ENCODE peak calls at places on chromosomes 12 and 14, in seven cellular contexts. One of them, this sample, is unnamed. For H3K36me3, the result is how much of the 10 kb centered on the place peaks cover.

GRCh38 chr12:24898185-24898584 is 50.7 kb downstream of the BCAT1 start:
- DNase-seq in SK-N-SH: no peak
- DNase-seq in GM12878: no peak
- DNase-seq in HCT116: no peak
- DNase-seq in K562: no peak
- DNase-seq in HepG2: no peak
- DNase-seq in H1: no peak
- DNase-seq in this sample: no peak

GRCh38 chr12:100279159-100279558 is 12.2 kb downstream of the SCYL2 start:
- DNase-seq in H1: peak
- DNase-seq in HCT116: no peak
- DNase-seq in SK-N-SH: no peak
- DNase-seq in GM12878: no peak
- DNase-seq in K562: no peak
- DNase-seq in HepG2: no peak
- DNase-seq in this sample: no peak

GRCh38 chr14:25132734-25133422 is 82.9 kb upstream of the STXBP6 start:
- DNase-seq in SK-N-SH: peak
- DNase-seq in H1: peak
- DNase-seq in HCT116: no peak
- DNase-seq in GM12878: no peak
- DNase-seq in HepG2: peak
- DNase-seq in K562: peak
- DNase-seq in this sample: peak

GRCh38 chr14:68547305-68548193 is 245.3 kb downstream of the ZFP36L1 start:
- DNase-seq in HCT116: peak
- DNase-seq in HepG2: no peak
- DNase-seq in H1: peak
- DNase-seq in GM12878: no peak
- DNase-seq in K562: no peak
- DNase-seq in SK-N-SH: no peak
- DNase-seq in this sample: peak

GRCh38 chr12:113214938-113215400 is 6.3 kb upstream of the TPCN1 start:
- DNase-seq in HepG2: peak
- DNase-seq in K562: no peak
- DNase-seq in SK-N-SH: peak
- DNase-seq in GM12878: peak
- DNase-seq in HCT116: peak
- DNase-seq in H1: no peak
- DNase-seq in this sample: no peak

GRCh38 chr12:76952995-76953394 is 74.2 kb upstream of the CSRP2 start:
- DNase-seq in HCT116: peak
- DNase-seq in K562: no peak
- DNase-seq in GM12878: no peak
- DNase-seq in H1: no peak
- DNase-seq in HepG2: no peak
- DNase-seq in SK-N-SH: peak
- DNase-seq in this sample: no peak

GRCh38 chr12:3816266-3816665 is 56.9 kb downstream of the PARP11 start:
- DNase-seq in HCT116: no peak
- DNase-seq in H1: no peak
- DNase-seq in HepG2: no peak
- DNase-seq in K562: no peak
- DNase-seq in SK-N-SH: no peak
- DNase-seq in GM12878: no peak
- DNase-seq in this sample: no peak

GRCh38 chr14:100122481-100123215 is 36.8 kb downstream of the DEGS2 start:
- DNase-seq in SK-N-SH: no peak
- DNase-seq in K562: peak
- DNase-seq in HCT116: no peak
- DNase-seq in HepG2: no peak
- DNase-seq in GM12878: no peak
- DNase-seq in H1: no peak
- DNase-seq in this sample: no peak

GRCh38 chr12:110619534-110619953 is 5.6 kb downstream of the TCTN1 start:
- DNase-seq in SK-N-SH: peak
- DNase-seq in HCT116: no peak
- DNase-seq in K562: no peak
- DNase-seq in GM12878: peak
- DNase-seq in HepG2: no peak
- DNase-seq in H1: no peak
- DNase-seq in this sample: no peak

GRCh38 chr14:32472512-32473472 is 143.7 kb downstream of the AKAP6 start:
- DNase-seq in H1: no peak
- DNase-seq in GM12878: no peak
- DNase-seq in K562: no peak
- DNase-seq in HepG2: peak
- DNase-seq in HCT116: no peak
- DNase-seq in SK-N-SH: no peak
- DNase-seq in this sample: no peak

GRCh38 chr12:27014859-27015729 is 910 bp upstream of the TM7SF3 start:
- DNase-seq in GM12878: no peak
- DNase-seq in HCT116: no peak
- DNase-seq in H1: no peak
- DNase-seq in HepG2: no peak
- DNase-seq in SK-N-SH: no peak
- DNase-seq in K562: peak
- DNase-seq in this sample: no peak

GRCh38 chr12:70398002-70398401 is 31.9 kb downstream of the KCNMB4 start:
- DNase-seq in SK-N-SH: no peak
- DNase-seq in HCT116: no peak
- DNase-seq in GM12878: no peak
- DNase-seq in HepG2: no peak
- DNase-seq in H1: no peak
- DNase-seq in K562: no peak
- DNase-seq in this sample: no peak

GRCh38 chr12:22286569-22286968 is 47.9 kb downstream of the ST8SIA1 start:
- DNase-seq in SK-N-SH: no peak
- DNase-seq in GM12878: no peak
- DNase-seq in K562: no peak
- DNase-seq in H1: no peak
- DNase-seq in HepG2: no peak
- DNase-seq in HCT116: no peak
- DNase-seq in this sample: no peak

GRCh38 chr12:2094597-2094996 is 41.8 kb downstream of the CACNA1C start:
- DNase-seq in HCT116: no peak
- DNase-seq in HepG2: no peak
- DNase-seq in GM12878: no peak
- DNase-seq in H1: no peak
- DNase-seq in SK-N-SH: no peak
- DNase-seq in K562: no peak
- DNase-seq in this sample: no peak

GRCh38 chr12:93537769-93538168 is 34.7 kb upstream of the SOCS2 start:
- DNase-seq in HepG2: no peak
- DNase-seq in K562: no peak
- DNase-seq in H1: no peak
- DNase-seq in HCT116: no peak
- DNase-seq in GM12878: no peak
- DNase-seq in SK-N-SH: no peak
- DNase-seq in this sample: no peak

GRCh38 chr14:65074449-65075155 is 27.7 kb downstream of the MAX start:
- DNase-seq in HepG2: no peak
- DNase-seq in K562: no peak
- DNase-seq in H1: no peak
- DNase-seq in SK-N-SH: no peak
- DNase-seq in HCT116: no peak
- DNase-seq in GM12878: no peak
- DNase-seq in this sample: no peak

GRCh38 chr14:65073605-65074201 is 28.6 kb downstream of the MAX start:
- DNase-seq in SK-N-SH: no peak
- DNase-seq in HepG2: peak
- DNase-seq in H1: no peak
- DNase-seq in K562: no peak
- DNase-seq in GM12878: no peak
- DNase-seq in HCT116: no peak
- DNase-seq in this sample: no peak

GRCh38 chr14:65071544-65071943 is 30.8 kb downstream of the MAX start:
- DNase-seq in HepG2: no peak
- DNase-seq in H1: no peak
- DNase-seq in K562: no peak
- DNase-seq in HCT116: no peak
- DNase-seq in SK-N-SH: no peak
- DNase-seq in GM12878: no peak
- DNase-seq in this sample: no peak

GRCh38 chr14:65072256-65072655 is 30.1 kb downstream of the MAX start:
- DNase-seq in K562: no peak
- DNase-seq in GM12878: no peak
- DNase-seq in HCT116: no peak
- DNase-seq in H1: no peak
- DNase-seq in HepG2: no peak
- DNase-seq in SK-N-SH: no peak
- DNase-seq in this sample: no peak

DNA sequence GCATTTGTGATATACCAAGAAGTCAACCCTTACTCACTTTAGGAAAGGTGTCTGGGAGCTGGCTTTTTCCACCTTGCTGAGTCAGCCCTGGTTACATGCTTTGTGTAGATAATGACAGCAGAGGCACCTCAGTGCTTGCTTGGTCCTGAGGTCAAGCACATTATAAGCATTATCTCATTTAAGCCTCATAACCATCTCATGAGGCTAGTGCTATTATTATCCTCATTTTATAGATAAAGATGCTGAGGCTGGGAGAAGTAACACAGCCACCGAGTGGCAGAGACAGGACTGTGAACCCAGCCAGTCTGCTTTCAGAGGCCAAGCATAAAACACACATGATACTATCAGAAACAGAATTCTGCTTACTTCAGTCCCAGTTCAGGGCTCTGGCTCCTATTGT is 29.4 kb downstream of the MAX start:
- DNase-seq in HCT116: no peak
- DNase-seq in HepG2: no peak
- DNase-seq in K562: peak
- DNase-seq in H1: no peak
- DNase-seq in GM12878: no peak
- DNase-seq in SK-N-SH: no peak
- DNase-seq in this sample: no peak
- H3K36me3 ChIP-seq in HCT116: under half
- H3K36me3 ChIP-seq in HepG2: under half
- H3K36me3 ChIP-seq in K562: half or more
- H3K36me3 ChIP-seq in H1: under half
- H3K36me3 ChIP-seq in GM12878: under half
- H3K36me3 ChIP-seq in SK-N-SH: under half
- H3K36me3 ChIP-seq in this sample: under half

GRCh38 chr14:94306047-94306978 is 13.2 kb upstream of the SERPINA10 start:
- DNase-seq in H1: no peak
- DNase-seq in HepG2: no peak
- DNase-seq in K562: no peak
- DNase-seq in GM12878: no peak
- DNase-seq in HCT116: no peak
- DNase-seq in SK-N-SH: no peak
- DNase-seq in this sample: no peak

GRCh38 chr14:94310248-94310647 is 12.9 kb downstream of the SERPINA6 start:
- DNase-seq in SK-N-SH: no peak
- DNase-seq in HCT116: no peak
- DNase-seq in GM12878: no peak
- DNase-seq in K562: no peak
- DNase-seq in H1: no peak
- DNase-seq in HepG2: no peak
- DNase-seq in this sample: no peak

GRCh38 chr14:94305620-94306019 is 12.6 kb upstream of the SERPINA10 start:
- DNase-seq in H1: no peak
- DNase-seq in HepG2: no peak
- DNase-seq in SK-N-SH: no peak
- DNase-seq in K562: no peak
- DNase-seq in HCT116: no peak
- DNase-seq in GM12878: no peak
- DNase-seq in this sample: no peak

GRCh38 chr14:94309721-94310120 is 13.4 kb downstream of the SERPINA6 start:
- DNase-seq in H1: no peak
- DNase-seq in HepG2: no peak
- DNase-seq in HCT116: no peak
- DNase-seq in K562: no peak
- DNase-seq in SK-N-SH: no peak
- DNase-seq in GM12878: no peak
- DNase-seq in this sample: no peak

GRCh38 chr14:94307410-94307992 is 14.4 kb upstream of the SERPINA10 start:
- DNase-seq in HepG2: peak
- DNase-seq in K562: peak
- DNase-seq in HCT116: peak
- DNase-seq in SK-N-SH: no peak
- DNase-seq in GM12878: no peak
- DNase-seq in H1: peak
- DNase-seq in this sample: no peak
- TF ChIP-seq SIN3A in HepG2: no peak
- TF ChIP-seq SIN3A in K562: no peak
- TF ChIP-seq SIN3A in HCT116: no peak
- TF ChIP-seq SIN3A in SK-N-SH: no peak
- TF ChIP-seq SIN3A in GM12878: no peak
- TF ChIP-seq SIN3A in H1: no peak
- TF ChIP-seq SIN3A in this sample: no peak

DNA sequence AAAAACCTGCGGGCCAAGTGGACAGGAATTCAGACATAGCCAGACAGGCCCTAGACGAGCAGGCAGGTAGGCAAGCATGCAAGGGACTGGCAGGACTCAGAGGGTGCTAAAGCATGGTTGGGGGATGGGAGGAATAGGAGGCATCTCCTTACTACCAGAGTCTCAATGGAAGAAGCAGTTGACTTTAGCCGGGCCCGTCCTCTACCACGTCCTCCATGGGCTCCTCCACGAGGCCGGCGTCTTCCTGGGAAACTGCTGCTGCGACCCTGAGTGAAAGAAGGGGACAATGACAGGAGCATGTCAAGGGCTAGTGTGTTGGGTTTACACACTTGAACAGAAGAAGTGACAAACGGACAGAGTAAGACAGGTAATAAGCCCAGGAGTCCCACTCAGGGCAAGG is 11.6 kb downstream of the KMT2D start:
- DNase-seq in SK-N-SH: no peak
- DNase-seq in K562: no peak
- DNase-seq in HCT116: no peak
- DNase-seq in H1: no peak
- DNase-seq in HepG2: no peak
- DNase-seq in GM12878: no peak
- DNase-seq in this sample: no peak
- H3K36me3 ChIP-seq in SK-N-SH: half or more
- H3K36me3 ChIP-seq in K562: half or more
- H3K36me3 ChIP-seq in HCT116: half or more
- H3K36me3 ChIP-seq in H1: half or more
- H3K36me3 ChIP-seq in HepG2: half or more
- H3K36me3 ChIP-seq in GM12878: half or more
- H3K36me3 ChIP-seq in this sample: under half

GRCh38 chr12:6091786-6092566 is 32.5 kb downstream of the VWF start:
- DNase-seq in SK-N-SH: no peak
- DNase-seq in HepG2: no peak
- DNase-seq in K562: no peak
- DNase-seq in H1: no peak
- DNase-seq in HCT116: no peak
- DNase-seq in GM12878: no peak
- DNase-seq in this sample: no peak

GRCh38 chr12:6090786-6091185 is 33.7 kb downstream of the VWF start:
- DNase-seq in HepG2: peak
- DNase-seq in H1: no peak
- DNase-seq in GM12878: no peak
- DNase-seq in HCT116: no peak
- DNase-seq in K562: no peak
- DNase-seq in SK-N-SH: no peak
- DNase-seq in this sample: no peak

GRCh38 chr12:6085841-6086240 is 38.6 kb downstream of the VWF start:
- DNase-seq in K562: no peak
- DNase-seq in H1: no peak
- DNase-seq in HCT116: no peak
- DNase-seq in HepG2: no peak
- DNase-seq in SK-N-SH: no peak
- DNase-seq in GM12878: no peak
- DNase-seq in this sample: no peak

GRCh38 chr12:6086316-6086715 is 38.2 kb downstream of the VWF start:
- DNase-seq in HCT116: no peak
- DNase-seq in GM12878: no peak
- DNase-seq in SK-N-SH: no peak
- DNase-seq in H1: no peak
- DNase-seq in K562: no peak
- DNase-seq in HepG2: no peak
- DNase-seq in this sample: no peak

GRCh38 chr12:6089041-6089823 is 35.2 kb downstream of the VWF start:
- DNase-seq in HepG2: peak
- DNase-seq in K562: no peak
- DNase-seq in H1: no peak
- DNase-seq in SK-N-SH: no peak
- DNase-seq in GM12878: no peak
- DNase-seq in HCT116: peak
- DNase-seq in this sample: no peak
- TF ChIP-seq SIN3A in HepG2: no peak
- TF ChIP-seq SIN3A in K562: no peak
- TF ChIP-seq SIN3A in H1: no peak
- TF ChIP-seq SIN3A in SK-N-SH: no peak
- TF ChIP-seq SIN3A in GM12878: no peak
- TF ChIP-seq SIN3A in HCT116: no peak
- TF ChIP-seq SIN3A in this sample: no peak